ENCODE peak calls at places on chromosomes 5 and 9, in ten cellular contexts. F is HAP-1, D is brain microvascular endothelial cell, M is PC-3, E is psoas muscle, P is Panc1, N is heart right ventricle, J is body of pancreas, G is bronchial epithelial cell, Y is SJCRH30. Q is an unnamed sample.
A peak's percentile ranks its signal among the peaks of the same experiment; 100 is the strongest.

GRCh38 chr9:91160181-91160580 is 201.5 kb downstream of the AUH start:
- DNase-seq in P (no peak), Y (no peak), M (no peak), E (no peak), N (no peak), G (no peak), J (no peak), F (no peak), D (no peak), Q (no peak)

GRCh38 chr5:42591026-42591425 is 165.6 kb upstream of the CCDC152 start:
- DNase-seq in D (no peak), M (no peak), E (peak; percentile 18), Y (peak; percentile 85), F (no peak), J (peak; percentile 17), P (no peak), G (no peak), N (peak; percentile 70), Q (no peak)

GRCh38 chr9:93531374-93531773 is 45.0 kb upstream of the PHF2 start:
- DNase-seq in Y (no peak), G (no peak), P (no peak), N (no peak), E (no peak), M (peak; percentile 4), J (no peak), F (no peak), D (no peak), Q (no peak)

GRCh38 chr9:113349434-113350337 is at the start of gene BSPRY:
- DNase-seq in M (peak; percentile 60), P (no peak), J (peak; percentile 83), F (peak; percentile 26), D (no peak), Y (peak; percentile 17), E (no peak), G (no peak), N (no peak), Q (no peak)

GRCh38 chr9:96217358-96217755 is 84.6 kb downstream of the HSD17B3 start:
- DNase-seq in J (peak; percentile 25), D (peak; percentile 9), M (no peak), F (no peak), N (no peak), G (no peak), Y (peak; percentile 95), E (no peak), P (no peak), Q (no peak)

GRCh38 chr9:108125541-108125940 is 636.0 kb upstream of the KLF4 start:
- DNase-seq in N (no peak), J (no peak), D (no peak), E (no peak), G (no peak), Y (no peak), M (no peak), F (no peak), P (no peak), Q (peak; percentile 20)

GRCh38 chr9:86257406-86257805 is 2.1 kb downstream of the C9orf153 start:
- DNase-seq in M (no peak), P (no peak), D (no peak), G (no peak), J (no peak), E (no peak), Y (peak; percentile 58), F (no peak), N (no peak), Q (no peak)

GRCh38 chr9:16105576-16105975 is 552.7 kb downstream of the CCDC171 start:
- DNase-seq in F (no peak), J (no peak), P (no peak), M (no peak), N (no peak), D (no peak), Y (no peak), G (no peak), E (no peak), Q (no peak)

GRCh38 chr5:37787742-37788141 is 52.1 kb downstream of the GDNF start:
- DNase-seq in J (no peak), D (no peak), M (peak; percentile 45), F (no peak), G (no peak), N (no peak), Y (no peak), E (no peak), P (no peak), Q (no peak)

GRCh38 chr5:10503997-10504761 is 59.7 kb upstream of the ANKRD33B start:
- DNase-seq in D (no peak), M (no peak), G (no peak), N (no peak), F (no peak), Y (no peak), P (no peak), E (no peak), J (peak; percentile 53), Q (no peak)

GRCh38 chr9:34578241-34579096 is 11.1 kb downstream of the CNTFR start:
- DNase-seq in Y (no peak), G (peak; percentile 41), M (no peak), J (peak; percentile 17), N (no peak), D (peak; percentile 43), E (no peak), P (no peak), F (no peak), Q (peak; percentile 44)

GRCh38 chr9:34579819-34580185 is 9.7 kb downstream of the CNTFR start:
- DNase-seq in N (no peak), D (no peak), E (no peak), G (no peak), F (no peak), M (no peak), Y (no peak), J (no peak), P (no peak), Q (no peak)

GRCh38 chr9:34579097-34579818 is 10.3 kb downstream of the CNTFR start:
- DNase-seq in J (no peak), E (no peak), Y (no peak), G (no peak), M (no peak), P (no peak), D (no peak), F (no peak), N (no peak), Q (peak; percentile 86)

GRCh38 chr9:34581318-34581717 is 8.2 kb downstream of the CNTFR start:
- DNase-seq in M (no peak), N (no peak), E (no peak), Y (no peak), F (no peak), P (no peak), G (no peak), D (no peak), J (no peak), Q (no peak)

DNA sequence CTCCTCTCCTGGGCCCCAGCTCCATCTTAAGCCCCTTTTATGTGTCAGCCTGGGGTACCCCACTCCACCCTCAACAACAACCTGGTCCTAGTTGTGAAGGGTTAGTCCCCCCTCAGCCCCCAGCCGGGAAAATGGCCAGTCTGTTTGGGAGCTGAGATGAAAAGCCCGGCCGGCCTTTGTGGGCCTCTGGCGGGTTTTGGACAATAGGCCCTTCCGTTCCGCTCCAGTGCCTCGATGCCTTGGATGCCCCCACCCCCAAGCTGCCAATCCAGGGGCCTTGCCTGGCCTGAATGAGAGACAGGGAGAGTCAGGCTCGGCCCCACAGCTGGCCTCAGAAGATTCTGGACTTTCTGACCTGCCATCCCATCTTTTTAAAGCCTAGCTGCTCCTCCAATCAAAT is 9.2 kb downstream of the CNTFR start:
- DNase-seq in F (no peak), N (no peak), D (no peak), Y (no peak), M (no peak), J (no peak), G (no peak), E (no peak), P (no peak), Q (peak; percentile 46)
- H3K27me3 ChIP-seq in F (peaks cover 3% of the 10 kb centered on the region), N (peaks cover 27% of the 10 kb centered on the region), D (peaks cover 77% of the 10 kb centered on the region), Y (peaks cover 22% of the 10 kb centered on the region), M (no peaks in the 10 kb centered on the region), J (peaks cover 20% of the 10 kb centered on the region), G (peaks cover 51% of the 10 kb centered on the region), E (no peaks in the 10 kb centered on the region), P (no peaks in the 10 kb centered on the region), Q (no peaks in the 10 kb centered on the region)

DNA sequence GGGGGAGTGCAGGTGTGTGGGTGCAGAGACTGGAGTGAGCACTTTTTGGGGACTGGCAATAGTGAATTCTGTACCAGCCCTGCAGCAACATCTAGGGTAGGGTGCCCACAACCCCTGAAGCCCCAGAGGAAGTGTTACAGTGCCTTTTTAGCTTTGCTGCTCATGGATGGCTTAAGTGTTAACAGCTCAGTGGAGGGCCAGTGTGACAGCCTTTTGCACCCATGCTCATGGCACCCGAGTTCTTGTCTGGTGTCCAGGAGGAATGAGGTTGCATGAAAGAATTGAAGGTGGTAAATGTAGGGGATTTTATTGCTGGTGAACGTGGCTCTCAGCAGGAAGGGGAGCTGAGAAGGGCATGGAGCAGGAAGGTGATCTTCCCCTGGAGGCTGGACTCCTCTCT is 107.3 kb downstream of the MRPL36 start:
- DNase-seq in F (no peak), N (no peak), J (no peak), P (no peak), E (no peak), M (no peak), D (no peak), Y (no peak), G (no peak), Q (no peak)
- H3K36me3 ChIP-seq in F (no peaks in the 10 kb centered on the region), N (no peaks in the 10 kb centered on the region), J (no peaks in the 10 kb centered on the region), P (no peaks in the 10 kb centered on the region), E (no peaks in the 10 kb centered on the region), M (no peaks in the 10 kb centered on the region), D (no peaks in the 10 kb centered on the region), Y (no peaks in the 10 kb centered on the region), G (no peaks in the 10 kb centered on the region), Q (no peaks in the 10 kb centered on the region)

GRCh38 chr9:128394404-128395168 is 23.4 kb downstream of the URM1 start:
- DNase-seq in G (no peak), J (no peak), N (no peak), E (no peak), P (no peak), M (peak; percentile 2), Y (no peak), D (no peak), F (no peak), Q (no peak)
- H3K27me3 ChIP-seq in G (peaks cover 4% of the 10 kb centered on the region), J (no peaks in the 10 kb centered on the region), N (no peaks in the 10 kb centered on the region), E (no peaks in the 10 kb centered on the region), P (no peaks in the 10 kb centered on the region), M (no peaks in the 10 kb centered on the region), Y (no peaks in the 10 kb centered on the region), D (peaks cover 40% of the 10 kb centered on the region), F (peaks cover 6% of the 10 kb centered on the region), Q (no peaks in the 10 kb centered on the region)

GRCh38 chr9:131523086-131523388 is 8.0 kb downstream of the UCK1 start:
- DNase-seq in E (no peak), F (no peak), Y (no peak), G (no peak), D (no peak), J (no peak), N (no peak), P (no peak), M (no peak), Q (no peak)
- H3K36me3 ChIP-seq in E (peaks cover 2% of the 10 kb centered on the region), F (peaks cover 93% of the 10 kb centered on the region), Y (peaks cover 81% of the 10 kb centered on the region), G (peaks cover 32% of the 10 kb centered on the region), D (peaks cover 51% of the 10 kb centered on the region), J (no peaks in the 10 kb centered on the region), N (peaks cover 100% of the 10 kb centered on the region), P (no peaks in the 10 kb centered on the region), M (no peaks in the 10 kb centered on the region), Q (peaks cover 100% of the 10 kb centered on the region)

GRCh38 chr9:21267141-21267540 is 27.3 kb upstream of the IFNA14 start:
- DNase-seq in N (no peak), P (no peak), F (no peak), D (no peak), G (no peak), E (no peak), J (peak; percentile 7), M (no peak), Y (no peak), Q (no peak)
- H3K27me3 ChIP-seq in N (peaks cover 5% of the 10 kb centered on the region), P (no peaks in the 10 kb centered on the region), F (peaks cover 14% of the 10 kb centered on the region), D (no peaks in the 10 kb centered on the region), G (peaks cover 7% of the 10 kb centered on the region), E (no peaks in the 10 kb centered on the region), J (peaks cover 4% of the 10 kb centered on the region), M (no peaks in the 10 kb centered on the region), Y (no peaks in the 10 kb centered on the region), Q (peaks cover 3% of the 10 kb centered on the region)

Q was measured in WERI-Rb-1.